ENCODE peak calls at places on chromosomes 13 and 19, in four cellular contexts. One of them, this sample, is unnamed. For H3K4me1 and H3K79me2, the result is how much of the 10 kb centered on the place peaks cover.

GRCh38 chr19:31339405-31339804 is 9.8 kb downstream of the TSHZ3 start:
- DNase-seq in mesendoderm: no peak
- DNase-seq in H1: no peak
- DNase-seq in OCI-LY7: peak
- DNase-seq in this sample: peak

GRCh38 chr19:13062317-13062716 is 40.3 kb downstream of the LYL1 start:
- DNase-seq in mesendoderm: no peak
- DNase-seq in H1: no peak
- DNase-seq in OCI-LY7: no peak
- DNase-seq in this sample: no peak

GRCh38 chr13:106424805-106425204 is 110.7 kb downstream of the EFNB2 start:
- DNase-seq in mesendoderm: no peak
- DNase-seq in H1: no peak
- DNase-seq in OCI-LY7: no peak
- DNase-seq in this sample: no peak

GRCh38 chr13:100588350-100589177 is at the start of gene GGACT:
- DNase-seq in mesendoderm: peak
- DNase-seq in H1: peak
- DNase-seq in OCI-LY7: peak
- DNase-seq in this sample: peak

GRCh38 chr13:51912091-51912490 is 50.3 kb downstream of the CCDC70 start:
- DNase-seq in mesendoderm: no peak
- DNase-seq in H1: no peak
- DNase-seq in OCI-LY7: peak
- DNase-seq in this sample: peak

GRCh38 chr19:3336680-3337523 is 29.5 kb upstream of the NFIC start:
- DNase-seq in mesendoderm: no peak
- DNase-seq in H1: no peak
- DNase-seq in OCI-LY7: no peak
- DNase-seq in this sample: no peak

GRCh38 chr19:50573741-50574461 is 5.7 kb upstream of the LRRC4B start:
- DNase-seq in mesendoderm: no peak
- DNase-seq in H1: no peak
- DNase-seq in OCI-LY7: no peak
- DNase-seq in this sample: no peak

GRCh38 chr19:45752639-45753038 is 16.4 kb downstream of the SIX5 start:
- DNase-seq in mesendoderm: no peak
- DNase-seq in H1: no peak
- DNase-seq in OCI-LY7: no peak
- DNase-seq in this sample: no peak

GRCh38 chr13:65508338-65508737 is 1721.8 kb downstream of the PCDH9 start:
- DNase-seq in mesendoderm: no peak
- DNase-seq in H1: no peak
- DNase-seq in OCI-LY7: no peak
- DNase-seq in this sample: no peak

GRCh38 chr19:36420961-36421748 is 2.7 kb upstream of the ZFP82 start:
- DNase-seq in mesendoderm: peak
- DNase-seq in H1: no peak
- DNase-seq in OCI-LY7: no peak
- DNase-seq in this sample: peak

GRCh38 chr13:27489456-27489855 is 39.1 kb upstream of the MTIF3 start:
- DNase-seq in mesendoderm: no peak
- DNase-seq in H1: no peak
- DNase-seq in OCI-LY7: no peak
- DNase-seq in this sample: no peak

DNA sequence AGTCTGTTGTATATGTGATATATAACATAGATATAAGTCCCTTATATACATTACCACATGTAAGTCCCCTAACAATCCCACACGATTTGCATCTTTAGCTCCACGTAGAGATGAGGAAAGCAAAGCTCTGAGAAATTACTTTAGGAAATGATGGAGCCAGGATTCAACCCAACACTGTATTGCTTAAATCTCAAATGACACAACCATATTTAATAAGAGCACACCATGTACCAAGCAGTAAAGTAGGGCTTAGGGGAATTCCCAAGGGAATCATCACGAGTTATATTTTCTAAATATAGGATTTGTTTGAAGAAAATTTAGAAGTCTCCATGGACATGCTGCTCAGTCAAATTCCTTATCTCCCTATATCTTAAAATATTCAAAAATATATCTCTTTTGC is 61.3 kb upstream of the POMP start:
- DNase-seq in mesendoderm: no peak
- DNase-seq in H1: no peak
- DNase-seq in OCI-LY7: no peak
- DNase-seq in this sample: no peak
- H3K4me1 ChIP-seq in mesendoderm: under half
- H3K4me1 ChIP-seq in H1: under half
- H3K4me1 ChIP-seq in OCI-LY7: under half
- H3K4me1 ChIP-seq in this sample: under half

GRCh38 chr19:4986056-4986455 is 17.1 kb downstream of the KDM4B start:
- DNase-seq in mesendoderm: no peak
- DNase-seq in H1: no peak
- DNase-seq in OCI-LY7: no peak
- DNase-seq in this sample: no peak
- H3K79me2 ChIP-seq in mesendoderm: under half
- H3K79me2 ChIP-seq in H1: half or more
- H3K79me2 ChIP-seq in OCI-LY7: under half
- H3K79me2 ChIP-seq in this sample: under half

GRCh38 chr19:15239337-15239949 is 7.2 kb upstream of the EPHX3 start:
- DNase-seq in mesendoderm: no peak
- DNase-seq in H1: no peak
- DNase-seq in OCI-LY7: no peak
- DNase-seq in this sample: no peak

GRCh38 chr19:15243236-15243957 is 11.1 kb upstream of the EPHX3 start:
- DNase-seq in mesendoderm: no peak
- DNase-seq in H1: no peak
- DNase-seq in OCI-LY7: no peak
- DNase-seq in this sample: no peak

GRCh38 chr19:15240539-15240938 is 8.3 kb upstream of the EPHX3 start:
- DNase-seq in mesendoderm: no peak
- DNase-seq in H1: no peak
- DNase-seq in OCI-LY7: no peak
- DNase-seq in this sample: no peak

GRCh38 chr19:15238639-15239155 is 6.4 kb upstream of the EPHX3 start:
- DNase-seq in mesendoderm: peak
- DNase-seq in H1: no peak
- DNase-seq in OCI-LY7: no peak
- DNase-seq in this sample: peak

DNA sequence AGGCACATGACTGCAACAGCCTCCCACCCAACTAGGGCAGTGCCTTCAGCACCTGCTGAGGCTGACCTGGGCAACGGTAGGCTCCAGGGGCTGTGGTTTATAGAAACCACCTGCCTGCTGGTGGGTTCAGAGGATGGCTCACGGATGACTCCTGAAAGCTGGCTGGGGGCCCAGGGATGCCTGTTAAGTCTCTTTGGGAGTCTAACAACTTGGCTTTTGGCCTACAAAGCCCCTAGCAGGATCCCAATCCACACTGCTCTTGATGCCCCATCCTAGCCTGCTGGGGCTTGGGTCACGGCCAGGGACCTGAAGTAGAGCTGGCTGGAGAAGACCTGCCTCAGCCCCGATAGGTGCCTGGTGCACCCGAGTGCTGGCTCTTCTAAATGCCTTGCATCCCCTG is 9.0 kb upstream of the EPHX3 start:
- DNase-seq in mesendoderm: no peak
- DNase-seq in H1: no peak
- DNase-seq in OCI-LY7: no peak
- DNase-seq in this sample: no peak
- H3K4me1 ChIP-seq in mesendoderm: under half
- H3K4me1 ChIP-seq in H1: under half
- H3K4me1 ChIP-seq in OCI-LY7: under half
- H3K4me1 ChIP-seq in this sample: under half

GRCh38 chr13:98234348-98234747 is 57.3 kb upstream of the RNF113B start:
- DNase-seq in mesendoderm: no peak
- DNase-seq in H1: no peak
- DNase-seq in OCI-LY7: no peak
- DNase-seq in this sample: no peak
- H3K79me2 ChIP-seq in mesendoderm: under half
- H3K79me2 ChIP-seq in H1: under half
- H3K79me2 ChIP-seq in OCI-LY7: under half
- H3K79me2 ChIP-seq in this sample: under half

DNA sequence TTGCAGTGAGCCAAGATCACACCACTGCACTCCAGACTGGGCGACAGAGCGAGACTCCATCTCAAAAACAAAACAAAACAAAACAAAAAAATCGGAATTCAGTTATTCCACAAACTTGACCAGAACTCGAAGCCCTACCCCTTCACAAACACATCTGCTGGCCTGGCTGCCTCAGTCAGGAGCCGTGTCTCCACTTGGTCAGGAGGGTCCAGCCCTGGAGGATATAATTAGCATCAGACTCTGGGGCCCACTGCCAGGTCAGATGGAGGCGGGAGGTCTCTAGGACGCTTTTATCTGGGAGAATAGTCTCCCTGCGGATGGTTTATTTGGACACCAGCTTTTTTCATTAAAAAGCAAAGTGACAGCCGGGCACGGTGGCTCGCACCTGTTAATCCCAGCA is 8.0 kb downstream of the ELL start:
- DNase-seq in mesendoderm: no peak
- DNase-seq in H1: no peak
- DNase-seq in OCI-LY7: no peak
- DNase-seq in this sample: no peak
- H3K4me1 ChIP-seq in mesendoderm: under half
- H3K4me1 ChIP-seq in H1: under half
- H3K4me1 ChIP-seq in OCI-LY7: under half
- H3K4me1 ChIP-seq in this sample: under half

GRCh38 chr19:17475541-17476115 is 5.3 kb downstream of the SLC27A1 start:
- DNase-seq in mesendoderm: no peak
- DNase-seq in H1: no peak
- DNase-seq in OCI-LY7: no peak
- DNase-seq in this sample: no peak
- H3K79me2 ChIP-seq in mesendoderm: under half
- H3K79me2 ChIP-seq in H1: under half
- H3K79me2 ChIP-seq in OCI-LY7: under half
- H3K79me2 ChIP-seq in this sample: under half

GRCh38 chr19:38640368-38640767 is 7.1 kb upstream of the ACTN4 start:
- DNase-seq in mesendoderm: no peak
- DNase-seq in H1: no peak
- DNase-seq in OCI-LY7: no peak
- DNase-seq in this sample: no peak
- H3K4me1 ChIP-seq in mesendoderm: under half
- H3K4me1 ChIP-seq in H1: under half
- H3K4me1 ChIP-seq in OCI-LY7: under half
- H3K4me1 ChIP-seq in this sample: under half

GRCh38 chr19:15196683-15197005 is 4.2 kb downstream of the NOTCH3 start:
- DNase-seq in mesendoderm: no peak
- DNase-seq in H1: no peak
- DNase-seq in OCI-LY7: no peak
- DNase-seq in this sample: no peak

GRCh38 chr19:15195987-15196682 is 4.7 kb downstream of the NOTCH3 start:
- DNase-seq in mesendoderm: peak
- DNase-seq in H1: peak
- DNase-seq in OCI-LY7: no peak
- DNase-seq in this sample: peak

GRCh38 chr19:15197275-15198005 is 3.4 kb downstream of the NOTCH3 start:
- DNase-seq in mesendoderm: no peak
- DNase-seq in H1: no peak
- DNase-seq in OCI-LY7: peak
- DNase-seq in this sample: no peak

GRCh38 chr19:15195381-15195964 is 5.3 kb downstream of the NOTCH3 start:
- DNase-seq in mesendoderm: peak
- DNase-seq in H1: peak
- DNase-seq in OCI-LY7: no peak
- DNase-seq in this sample: peak

DNA sequence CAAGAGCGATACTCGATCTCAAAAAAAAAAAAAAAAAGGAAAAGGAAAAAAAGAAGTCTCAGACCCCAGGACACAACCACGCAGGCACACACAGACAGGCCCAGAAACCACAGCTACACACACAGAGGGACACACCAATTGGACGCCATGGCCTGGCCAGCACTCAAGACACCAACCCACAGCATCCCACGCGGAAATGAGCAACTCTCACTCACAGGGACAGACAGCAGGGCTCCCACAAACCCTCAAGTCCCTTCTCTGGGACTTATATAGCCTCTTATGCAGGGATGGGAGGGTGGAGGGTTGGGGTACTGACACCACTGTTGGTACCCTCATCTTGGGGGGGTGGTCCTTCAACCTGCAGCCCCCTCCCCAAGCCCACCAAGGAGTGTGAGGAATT is 5.9 kb downstream of the NOTCH3 start:
- DNase-seq in mesendoderm: no peak
- DNase-seq in H1: no peak
- DNase-seq in OCI-LY7: no peak
- DNase-seq in this sample: no peak
- H3K79me2 ChIP-seq in mesendoderm: under half
- H3K79me2 ChIP-seq in H1: under half
- H3K79me2 ChIP-seq in OCI-LY7: under half
- H3K79me2 ChIP-seq in this sample: under half

DNA sequence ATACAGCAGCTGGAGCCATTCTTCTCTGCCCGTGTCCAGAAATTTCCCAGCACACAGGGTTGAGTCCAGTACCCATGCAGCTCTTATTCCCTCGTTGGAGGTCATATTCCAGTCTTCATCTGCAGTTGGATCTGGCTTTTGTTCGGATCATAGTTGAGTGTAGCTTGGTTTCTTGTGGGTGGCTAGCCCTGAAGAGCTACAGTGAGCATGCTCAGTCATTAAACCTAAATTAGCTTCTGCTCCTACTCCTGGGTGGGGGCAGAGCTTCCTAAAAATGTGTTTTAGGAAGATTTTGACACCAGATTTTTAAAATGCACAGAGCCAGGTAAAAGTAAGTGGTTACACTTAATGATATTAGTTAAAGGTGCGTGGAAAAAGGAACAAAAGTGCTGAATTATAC is 64.4 kb downstream of the DGKH start:
- DNase-seq in mesendoderm: no peak
- DNase-seq in H1: no peak
- DNase-seq in OCI-LY7: no peak
- DNase-seq in this sample: no peak
- H3K4me1 ChIP-seq in mesendoderm: under half
- H3K4me1 ChIP-seq in H1: under half
- H3K4me1 ChIP-seq in OCI-LY7: under half
- H3K4me1 ChIP-seq in this sample: under half